ENCODE peak calls at places on chromosomes 3 and 15, in four cellular contexts. O is HCT116, W is K562, A is HepG2. E is an unnamed sample.

GRCh38 chr3:164879201-164879600 is 199.1 kb downstream of the SI start:
- DNase-seq in W (no peak), O (no peak), A (no peak), E (no peak)

GRCh38 chr3:30263921-30264313 is 342.5 kb upstream of the TGFBR2 start:
- DNase-seq in W (no peak), O (no peak), A (no peak), E (no peak)

GRCh38 chr15:86915811-86916331 is 836.2 kb downstream of the AGBL1 start:
- DNase-seq in W (peak), O (no peak), A (peak), E (peak)

GRCh38 chr15:95663156-95663831 is 667.2 kb upstream of the NR2F2 start:
- DNase-seq in A (no peak), O (no peak), W (no peak), E (no peak)

GRCh38 chr3:149460123-149460522 is 14.4 kb upstream of the TM4SF4 start:
- DNase-seq in A (no peak), O (no peak), W (no peak), E (no peak)

GRCh38 chr3:162984752-162985151 is 1488.1 kb downstream of the OTOL1 start:
- DNase-seq in O (no peak), W (no peak), A (no peak), E (no peak)

GRCh38 chr3:107969994-107970896 is 120.6 kb downstream of the CD47 start:
- DNase-seq in O (no peak), A (peak), W (no peak), E (peak)

GRCh38 chr15:99168601-99169580 is 64.0 kb downstream of the SYNM start:
- DNase-seq in A (no peak), W (no peak), O (no peak), E (no peak)

GRCh38 chr15:60590935-60591490 is 112.1 kb upstream of the ICE2 start:
- DNase-seq in A (peak), O (no peak), W (no peak), E (peak)

GRCh38 chr3:56693750-56694149 is 10.7 kb upstream of the TASOR start:
- DNase-seq in O (no peak), A (no peak), W (no peak), E (no peak)

GRCh38 chr3:46027736-46028397 is 584 bp upstream of the XCR1 start:
- DNase-seq in W (peak), A (no peak), O (peak), E (no peak)
- TF ChIP-seq ELF1 in W (no peak), A (no peak), O (no peak), E (no peak)

DNA sequence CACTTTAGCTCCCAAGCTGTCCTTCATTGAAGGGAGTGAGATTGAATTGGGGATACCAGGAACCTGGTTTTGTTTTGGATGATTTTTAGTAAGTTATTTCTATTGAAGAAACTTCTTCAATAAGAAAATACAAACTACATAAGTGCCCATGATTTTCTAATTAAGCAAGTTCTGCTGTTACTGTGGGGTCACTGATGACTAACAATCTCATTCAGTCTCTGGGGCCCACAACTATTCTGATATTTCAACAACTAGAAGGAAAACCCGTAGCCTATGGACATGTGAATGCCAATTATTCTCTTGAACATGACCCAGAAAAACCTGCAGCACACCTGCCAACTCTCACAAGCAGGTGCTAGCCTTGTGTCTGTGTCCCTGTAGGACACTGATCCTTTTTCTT is 184.6 kb downstream of the DCLK3 start:
- DNase-seq in O (no peak), W (no peak), A (no peak), E (no peak)
- H3K27ac ChIP-seq in O (no peak), W (no peak), A (no peak), E (no peak)

DNA sequence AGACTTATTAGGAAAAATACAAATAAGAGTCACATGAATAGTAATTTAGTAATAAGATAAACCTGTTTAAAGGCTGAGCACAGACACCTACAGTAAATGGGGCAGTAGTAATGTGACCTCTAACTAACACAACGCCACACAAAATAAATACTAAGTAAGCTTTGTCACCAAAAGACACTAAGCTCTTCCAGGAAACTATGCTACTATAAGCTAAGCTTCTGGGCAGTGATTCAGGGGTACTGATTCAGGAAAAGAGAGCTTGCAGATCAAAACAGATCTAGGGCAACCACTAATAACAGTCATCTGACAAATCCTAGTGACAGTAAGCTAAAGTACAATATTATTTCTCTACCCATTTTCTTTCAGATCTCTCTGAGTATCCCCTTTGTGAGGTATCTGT is 68.8 kb downstream of the PLOD2 start:
- DNase-seq in W (no peak), O (no peak), A (peak), E (no peak)
- TF ChIP-seq MAX in W (no peak), O (no peak), A (no peak), E (no peak)

GRCh38 chr15:85792872-85793621 is 1.7 kb downstream of the KLHL25 start:
- DNase-seq in O (no peak), A (no peak), W (no peak), E (no peak)

GRCh38 chr15:85795320-85795668 is 569 bp upstream of the KLHL25 start:
- DNase-seq in W (no peak), A (no peak), O (no peak), E (no peak)

GRCh38 chr15:85794598-85795319 is at the start of gene KLHL25:
- DNase-seq in W (peak), O (peak), A (peak), E (peak)

GRCh38 chr15:85792102-85792731 is 2.5 kb downstream of the KLHL25 start:
- DNase-seq in A (no peak), W (no peak), O (no peak), E (no peak)

DNA sequence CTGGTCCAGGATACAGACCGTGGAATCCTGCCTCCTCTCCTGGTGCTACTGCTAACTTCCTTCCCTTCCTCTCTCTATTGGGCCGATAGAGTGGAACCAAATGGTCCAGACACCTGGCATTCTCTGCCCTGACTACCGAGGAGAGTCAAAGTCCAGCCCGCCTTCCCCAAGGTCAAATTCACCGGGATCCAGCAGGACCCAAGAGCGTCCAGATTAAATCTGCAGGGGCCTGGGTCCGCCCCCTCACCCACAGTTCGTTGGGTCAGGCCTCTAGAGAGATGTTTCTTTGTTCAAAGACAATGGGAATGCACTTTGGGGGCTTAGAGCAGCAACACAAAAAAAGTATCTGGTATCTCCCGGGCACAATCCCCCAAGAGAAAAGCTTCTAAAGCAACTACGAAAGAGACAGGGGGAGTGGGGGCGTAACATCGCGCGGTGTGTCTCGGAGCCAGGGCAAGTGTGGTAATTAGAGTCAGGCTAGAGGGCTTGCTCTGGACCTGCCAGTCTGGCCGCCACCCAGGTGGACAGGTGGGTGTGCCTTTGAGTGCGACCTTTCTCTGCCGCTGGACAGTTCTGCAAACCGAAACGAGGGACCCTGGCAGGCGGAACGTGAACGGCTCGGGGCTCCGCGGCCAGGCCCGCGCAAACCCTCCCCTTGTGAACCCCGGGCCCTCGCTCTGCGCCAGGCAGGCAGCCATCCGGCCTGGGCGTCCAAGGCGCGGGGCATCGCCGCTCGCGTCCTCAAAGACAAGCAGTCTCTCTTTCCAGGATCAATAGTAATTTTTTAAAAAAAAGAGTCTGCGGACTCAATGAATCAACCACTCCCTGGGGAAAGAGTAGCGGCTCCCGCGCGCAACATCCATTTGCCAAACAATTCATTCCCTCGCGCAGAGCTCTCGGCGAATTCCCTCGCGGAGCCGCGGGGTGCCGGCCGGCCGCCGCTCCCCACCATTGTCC is 806 bp downstream of the KLHL25 start:
- DNase-seq in O (no peak), W (peak), A (peak), E (peak)
- TF ChIP-seq ELF1 in O (no peak), W (no peak), A (no peak), E (no peak)

GRCh38 chr3:101133638-101134037 is 140.4 kb upstream of the ABI3BP start:
- DNase-seq in O (no peak), A (no peak), W (no peak), E (no peak)
- H3K27ac ChIP-seq in O (no peak), A (no peak), W (no peak), E (no peak)

GRCh38 chr3:103127737-103128136 is 692.9 kb downstream of the ZPLD1 start:
- DNase-seq in W (no peak), A (no peak), O (no peak), E (no peak)
- TF ChIP-seq MAX in W (no peak), A (no peak), O (no peak), E (no peak)

GRCh38 chr3:14921811-14922705 is 25.3 kb upstream of the NR2C2 start:
- DNase-seq in O (no peak), W (no peak), A (no peak), E (no peak)
- TF ChIP-seq ELF1 in O (no peak), W (no peak), A (no peak), E (no peak)

GRCh38 chr15:32677238-32677750 is 35.8 kb downstream of the SCG5 start:
- DNase-seq in W (no peak), A (peak), O (no peak), E (no peak)

GRCh38 chr15:32671339-32672325 is 30.1 kb downstream of the SCG5 start:
- DNase-seq in A (no peak), W (no peak), O (no peak), E (no peak)

GRCh38 chr15:32674681-32675080 is 33.2 kb downstream of the SCG5 start:
- DNase-seq in O (no peak), W (no peak), A (no peak), E (no peak)

GRCh38 chr15:32676095-32676643 is 34.7 kb downstream of the SCG5 start:
- DNase-seq in W (no peak), O (no peak), A (no peak), E (no peak)

DNA sequence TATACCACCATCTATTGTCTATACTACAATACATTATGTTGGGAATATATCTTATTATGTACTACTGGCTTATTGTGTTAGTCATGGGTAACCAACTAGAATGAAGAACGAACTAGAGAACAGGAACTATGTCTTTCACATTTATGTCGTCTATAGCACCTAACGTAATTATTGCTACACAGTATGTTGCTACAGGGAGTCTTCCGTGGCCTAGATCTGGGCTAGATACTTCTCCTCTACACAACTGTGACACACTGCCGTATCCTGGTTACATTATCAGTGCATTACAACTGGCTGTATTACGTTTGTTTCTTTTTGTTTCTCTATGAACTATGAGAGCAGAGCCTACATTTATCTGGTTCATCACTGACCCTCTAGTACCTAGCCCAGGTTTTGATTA is 34.0 kb downstream of the SCG5 start:
- DNase-seq in A (no peak), W (no peak), O (no peak), E (no peak)
- H3K27ac ChIP-seq in A (no peak), W (no peak), O (no peak), E (no peak)

E was measured in SK-N-SH.